ENCODE peak calls at places on chromosome 9, in seven cellular contexts. P is GDM1, L is suprapubic skin, I is ELF-1, C is NCI-H1092 treated with DMSO at 0.1 percent for 48 hours, U is fibroblast of lung, G is C1 segment of cervical spinal cord. D is an unnamed sample.

GRCh38 chr9:36148652-36149051 is 12.1 kb downstream of the GLIPR2 start:
- DNase-seq in P (no peak), L (peak; percentile 95), I (no peak), C (no peak), U (peak; percentile 97), G (peak; percentile 89), D (no peak)

GRCh38 chr9:27483576-27483975 is 40.5 kb upstream of the IFNK start:
- DNase-seq in P (no peak), L (no peak), I (no peak), C (no peak), U (no peak), G (no peak), D (no peak)

GRCh38 chr9:129571298-129572051 is 49.4 kb downstream of the C9orf50 start:
- DNase-seq in P (no peak), L (no peak), I (no peak), C (no peak), U (no peak), G (no peak), D (no peak)

GRCh38 chr9:135332979-135333748 is 146.4 kb upstream of the PPP1R26 start:
- DNase-seq in P (no peak), L (no peak), I (no peak), C (no peak), U (no peak), G (no peak), D (no peak)

GRCh38 chr9:79357620-79358019 is 214.1 kb upstream of the TLE4 start:
- DNase-seq in P (no peak), L (no peak), I (no peak), C (no peak), U (no peak), G (no peak), D (peak; percentile 19)

GRCh38 chr9:103372828-103373227 is 377.7 kb downstream of the CYLC2 start:
- DNase-seq in P (no peak), L (no peak), I (no peak), C (no peak), U (no peak), G (no peak), D (no peak)

GRCh38 chr9:91781116-91781515 is 168.9 kb downstream of the ROR2 start:
- DNase-seq in P (no peak), L (no peak), I (no peak), C (no peak), U (no peak), G (no peak), D (no peak)

GRCh38 chr9:77495834-77496671 is 152.1 kb downstream of the GNA14 start:
- DNase-seq in P (no peak), L (no peak), I (no peak), C (no peak), U (peak; percentile 83), G (no peak), D (no peak)

GRCh38 chr9:112559629-112560413 is 73.2 kb downstream of the KIAA1958 start:
- DNase-seq in P (no peak), L (no peak), I (no peak), C (no peak), U (peak; percentile 46), G (no peak), D (no peak)

GRCh38 chr9:107945493-107945892 is 455.9 kb upstream of the KLF4 start:
- DNase-seq in P (no peak), L (no peak), I (no peak), C (no peak), U (no peak), G (no peak), D (no peak)

GRCh38 chr9:89122944-89123343 is 55.7 kb downstream of the SHC3 start:
- DNase-seq in P (no peak), L (no peak), I (no peak), C (no peak), U (no peak), G (no peak), D (no peak)

GRCh38 chr9:88996046-88997005 is 5.1 kb downstream of the S1PR3 start:
- DNase-seq in P (no peak), L (no peak), I (no peak), C (no peak), U (no peak), G (no peak), D (no peak)

GRCh38 chr9:18208166-18209059 is 265.5 kb upstream of the ADAMTSL1 start:
- DNase-seq in P (no peak), L (no peak), I (peak; percentile 57), C (peak; percentile 21), U (peak; percentile 10), G (no peak), D (peak; percentile 16)

GRCh38 chr9:82152181-82152580 is 163.6 kb downstream of the SPATA31D1 start:
- DNase-seq in P (no peak), L (no peak), I (no peak), C (no peak), U (peak; percentile 93), G (no peak), D (no peak)

GRCh38 chr9:73200694-73201432 is 49.2 kb downstream of the ANXA1 start:
- DNase-seq in P (no peak), L (no peak), I (no peak), C (peak; percentile 41), U (peak; percentile 15), G (no peak), D (peak; percentile 49)

GRCh38 chr9:2621678-2622360 is at the start of gene VLDLR:
- DNase-seq in P (peak; percentile 41), L (no peak), I (peak; percentile 34), C (peak; percentile 85), U (peak; percentile 20), G (peak; percentile 75), D (peak; percentile 55)

GRCh38 chr9:89463986-89464901 is 33.7 kb downstream of the SEMA4D start:
- DNase-seq in P (peak; percentile 50), L (no peak), I (no peak), C (no peak), U (no peak), G (no peak), D (peak; percentile 86)

GRCh38 chr9:134602547-134603362 is 38.8 kb upstream of the COL5A1 start:
- DNase-seq in P (no peak), L (no peak), I (peak; percentile 98), C (no peak), U (peak; percentile 100), G (no peak), D (no peak)